ENCODE peak calls at places on chromosome 2, in nine cellular contexts. L is B cell, O is fibroblast of lung, R is HFF-Myc, U is AML-193, N is iris pigment epithelial cell, F is GM12878, M is HuH-7.5, K is HFFc6. V is an unnamed sample.

GRCh38 chr2:159249955-159250723 is 36.4 kb downstream of the WDSUB1 start:
- DNase-seq in F (peak; percentile 40), U (peak; percentile 94), M (no peak), O (peak; percentile 72), K (peak; percentile 59), L (no peak), R (no peak), N (peak; percentile 65), V (peak; percentile 14)

GRCh38 chr2:27494944-27495554 is at the start of gene FNDC4:
- DNase-seq in F (no peak), M (peak; percentile 28), U (no peak), K (no peak), N (no peak), L (no peak), O (peak; percentile 18), R (no peak), V (no peak)

GRCh38 chr2:67656875-67657274 is 259.7 kb downstream of the ETAA1 start:
- DNase-seq in O (peak; percentile 80), K (no peak), U (no peak), R (no peak), L (no peak), F (no peak), M (no peak), N (no peak), V (no peak)

GRCh38 chr2:227325824-227326195 is 759 bp downstream of the MFF start:
- DNase-seq in O (peak; percentile 57), L (no peak), M (peak; percentile 31), F (no peak), U (no peak), R (peak; percentile 6), N (peak; percentile 50), K (peak; percentile 30), V (peak; percentile 22)

GRCh38 chr2:71933467-71934319 is 214.0 kb downstream of the CYP26B1 start:
- DNase-seq in U (no peak), N (peak; percentile 39), F (no peak), M (peak; percentile 50), K (peak; percentile 43), R (no peak), O (peak; percentile 33), L (no peak), V (no peak)

GRCh38 chr2:205261631-205262030 is 420.7 kb upstream of the NRP2 start:
- DNase-seq in F (no peak), R (no peak), K (peak; percentile 49), N (no peak), M (no peak), U (no peak), L (no peak), O (peak; percentile 36), V (no peak)

GRCh38 chr2:27870724-27871123 is 19.5 kb downstream of the RBKS start:
- DNase-seq in K (peak; percentile 43), M (no peak), F (no peak), N (no peak), L (no peak), O (peak; percentile 42), U (no peak), R (no peak), V (no peak)

GRCh38 chr2:74269667-74270066 is 71.3 kb downstream of the MTHFD2 start:
- DNase-seq in O (no peak), N (no peak), M (no peak), L (no peak), U (no peak), K (no peak), R (no peak), F (no peak), V (no peak)

GRCh38 chr2:188078544-188078943 is 213.1 kb upstream of the GULP1 start:
- DNase-seq in U (no peak), K (no peak), O (peak; percentile 16), M (no peak), N (no peak), F (peak; percentile 7), L (no peak), R (no peak), V (no peak)

GRCh38 chr2:208001924-208002323 is 23.4 kb downstream of the PLEKHM3 start:
- DNase-seq in L (no peak), K (no peak), R (no peak), U (no peak), O (no peak), N (no peak), M (no peak), F (no peak), V (no peak)

GRCh38 chr2:86336350-86337234 is 834 bp downstream of the REEP1 start:
- DNase-seq in N (no peak), F (no peak), L (no peak), M (peak; percentile 20), R (no peak), U (no peak), O (no peak), K (no peak), V (no peak)

GRCh38 chr2:161905389-161906046 is 168.5 kb downstream of the DPP4 start:
- DNase-seq in O (peak; percentile 71), U (no peak), K (no peak), F (peak; percentile 62), N (peak; percentile 25), L (no peak), M (no peak), R (no peak), V (peak; percentile 9)

GRCh38 chr2:41283079-41283765 is 764.6 kb upstream of the PKDCC start:
- DNase-seq in K (no peak), F (no peak), O (peak; percentile 55), R (no peak), M (no peak), N (peak; percentile 18), U (no peak), L (no peak), V (no peak)

GRCh38 chr2:239208470-239209180 is 192.2 kb downstream of the HDAC4 start:
- DNase-seq in L (no peak), M (no peak), K (no peak), U (no peak), R (no peak), O (no peak), N (no peak), F (no peak), V (no peak)

GRCh38 chr2:158999458-158999857 is 31.0 kb downstream of the TANC1 start:
- DNase-seq in M (no peak), K (no peak), N (peak; percentile 78), F (no peak), L (no peak), U (no peak), O (peak; percentile 84), R (no peak), V (no peak)

GRCh38 chr2:86623549-86624547 is at the start of gene RNF103:
- DNase-seq in L (peak; percentile 96), F (peak; percentile 42), M (peak; percentile 71), O (peak; percentile 89), K (peak; percentile 79), R (peak; percentile 24), N (peak; percentile 91), U (peak; percentile 82), V (peak; percentile 89)

GRCh38 chr2:25165992-25166618 is 2.3 kb downstream of the POMC start:
- DNase-seq in M (peak; percentile 55), F (peak; percentile 49), K (no peak), O (peak; percentile 6), L (peak; percentile 92), R (no peak), N (peak; percentile 6), U (peak; percentile 6), V (peak; percentile 26)

GRCh38 chr2:212646698-212647097 is 108.1 kb upstream of the ERBB4 start:
- DNase-seq in O (peak; percentile 89), K (peak; percentile 81), N (peak; percentile 85), U (no peak), F (no peak), M (no peak), R (no peak), L (no peak), V (no peak)

GRCh38 chr2:212015588-212015987 is 523.0 kb downstream of the ERBB4 start:
- DNase-seq in N (no peak), K (no peak), F (no peak), M (no peak), O (no peak), R (no peak), U (no peak), L (no peak), V (no peak)

GRCh38 chr2:28958689-28959088 is 22.4 kb upstream of the TOGARAM2 start:
- DNase-seq in U (peak; percentile 73), M (peak; percentile 55), F (peak; percentile 25), K (peak; percentile 81), L (no peak), O (peak; percentile 69), R (peak; percentile 52), N (peak; percentile 78), V (peak; percentile 83)

GRCh38 chr2:30865218-30865617 is 58.0 kb upstream of the CAPN13 start:
- DNase-seq in R (no peak), L (no peak), M (no peak), K (no peak), N (no peak), O (no peak), F (no peak), U (no peak), V (no peak)

GRCh38 chr2:240441326-240441992 is 6.0 kb downstream of the GPC1 start:
- DNase-seq in F (no peak), M (no peak), L (no peak), N (no peak), U (no peak), K (no peak), R (no peak), O (no peak), V (no peak)

GRCh38 chr2:37686792-37687595 is 15.6 kb upstream of the CDC42EP3 start:
- DNase-seq in U (no peak), K (no peak), L (no peak), O (peak; percentile 63), N (peak; percentile 55), R (no peak), M (no peak), F (no peak), V (no peak)

GRCh38 chr2:236472711-236473495 is 96.7 kb upstream of the ACKR3 start:
- DNase-seq in U (no peak), F (no peak), R (no peak), L (no peak), O (no peak), K (no peak), M (no peak), N (no peak), V (no peak)

GRCh38 chr2:150624001-150624401 is 136.5 kb upstream of the RND3 start:
- DNase-seq in O (peak; percentile 58), N (no peak), F (peak; percentile 19), K (no peak), L (no peak), U (no peak), M (no peak), R (no peak), V (no peak)

GRCh38 chr2:169493360-169493759 is 14.1 kb downstream of the BBS5 start:
- DNase-seq in N (no peak), L (no peak), R (no peak), K (no peak), U (no peak), O (no peak), F (no peak), M (peak; percentile 38), V (no peak)